ENCODE peak calls at places on chromosomes 7 and 10, in six cellular contexts. L is cardiac muscle cell, G is mucosa of descending colon, A is neural progenitor cell, S is choroid plexus epithelial cell, O is AG10803. E is an unnamed sample.

GRCh38 chr7:24346129-24346528 is 62.1 kb downstream of the NPY start:
- DNase-seq in L (no peak), A (no peak), G (no peak), S (no peak), O (no peak), E (no peak)

GRCh38 chr7:24980695-24981543 is 941 bp upstream of the OSBPL3 start:
- DNase-seq in G (peak), A (peak), S (peak), O (peak), L (peak), E (no peak)

GRCh38 chr7:87671-88070 is 104.7 kb upstream of the FAM20C start:
- DNase-seq in G (no peak), S (no peak), L (no peak), A (peak), O (no peak), E (no peak)

GRCh38 chr7:100759357-100760171 is 26.2 kb downstream of the ZAN start:
- DNase-seq in A (no peak), O (no peak), L (no peak), S (no peak), G (no peak), E (no peak)

GRCh38 chr10:49621561-49621960 is 7.7 kb downstream of the CHAT start:
- DNase-seq in A (no peak), S (no peak), G (no peak), L (no peak), O (no peak), E (no peak)

GRCh38 chr7:14806886-14807285 is 95.7 kb downstream of the DGKB start:
- DNase-seq in S (peak), O (peak), A (no peak), G (no peak), L (no peak), E (no peak)

GRCh38 chr7:22074961-22075360 is 129.3 kb upstream of the CDCA7L start:
- DNase-seq in G (no peak), O (no peak), S (no peak), A (no peak), L (no peak), E (no peak)

GRCh38 chr10:120945801-120946302 is 94.7 kb downstream of the WDR11 start:
- DNase-seq in S (no peak), G (no peak), O (peak), L (no peak), A (no peak), E (no peak)

GRCh38 chr7:98840604-98841508 is 29.0 kb downstream of the TMEM130 start:
- DNase-seq in O (no peak), A (no peak), L (no peak), G (no peak), S (peak), E (no peak)

GRCh38 chr7:11185179-11185578 is 211.5 kb downstream of the PHF14 start:
- DNase-seq in S (peak), L (no peak), O (peak), G (no peak), A (no peak), E (no peak)

GRCh38 chr10:24383681-24384106 is 174.8 kb downstream of the KIAA1217 start:
- DNase-seq in A (peak), O (peak), S (peak), L (peak), G (peak), E (peak)
- TF ChIP-seq CTCF in A (peak), O (peak), S (peak), L (peak), G (peak), E (peak)

GRCh38 chr7:33640732-33641131 is 264.6 kb upstream of the BMPER start:
- DNase-seq in A (no peak), G (no peak), S (no peak), O (peak), L (no peak), E (no peak)

GRCh38 chr7:33632840-33633239 is 272.5 kb upstream of the BMPER start:
- DNase-seq in A (peak), S (no peak), G (no peak), L (no peak), O (no peak), E (no peak)

GRCh38 chr7:33639552-33640197 is 265.7 kb upstream of the BMPER start:
- DNase-seq in G (no peak), L (no peak), S (peak), O (peak), A (no peak), E (no peak)

GRCh38 chr7:33632322-33632721 is 273.0 kb upstream of the BMPER start:
- DNase-seq in L (no peak), G (no peak), A (peak), S (no peak), O (no peak), E (no peak)

DNA sequence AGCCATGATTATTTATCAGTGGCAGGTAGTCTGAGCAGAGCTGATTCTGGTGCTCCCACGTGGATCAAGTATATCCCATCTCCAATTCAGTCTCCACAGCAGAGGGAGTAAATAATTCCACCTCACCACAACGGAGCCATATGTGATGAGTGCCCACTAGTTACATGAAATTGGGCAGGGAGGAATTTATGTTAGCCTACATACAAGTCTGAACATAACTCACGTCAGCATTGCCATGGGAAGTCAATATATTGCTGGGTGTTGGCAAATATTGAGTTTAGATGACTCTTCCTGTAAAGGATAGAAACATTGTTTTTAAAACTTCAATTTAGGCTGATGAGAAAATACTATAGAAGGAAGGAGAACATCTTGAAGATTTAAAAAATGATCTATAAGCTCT is 269.0 kb upstream of the BMPER start:
- DNase-seq in O (no peak), G (no peak), L (no peak), A (no peak), S (no peak), E (no peak)
- TF ChIP-seq CTCF in O (no peak), G (no peak), L (no peak), A (no peak), S (no peak), E (no peak)

GRCh38 chr7:116441534-116441933 is 58.0 kb upstream of the CAV2 start:
- DNase-seq in G (no peak), A (no peak), S (no peak), L (no peak), O (peak), E (no peak)

GRCh38 chr7:116436305-116436826 is 63.2 kb upstream of the CAV2 start:
- DNase-seq in A (no peak), O (no peak), S (no peak), G (no peak), L (no peak), E (no peak)

GRCh38 chr7:116439005-116439404 is 60.5 kb upstream of the CAV2 start:
- DNase-seq in S (no peak), L (no peak), G (no peak), O (no peak), A (no peak), E (no peak)

GRCh38 chr7:116439856-116440549 is 59.5 kb upstream of the CAV2 start:
- DNase-seq in L (peak), O (no peak), G (no peak), S (peak), A (no peak), E (no peak)

DNA sequence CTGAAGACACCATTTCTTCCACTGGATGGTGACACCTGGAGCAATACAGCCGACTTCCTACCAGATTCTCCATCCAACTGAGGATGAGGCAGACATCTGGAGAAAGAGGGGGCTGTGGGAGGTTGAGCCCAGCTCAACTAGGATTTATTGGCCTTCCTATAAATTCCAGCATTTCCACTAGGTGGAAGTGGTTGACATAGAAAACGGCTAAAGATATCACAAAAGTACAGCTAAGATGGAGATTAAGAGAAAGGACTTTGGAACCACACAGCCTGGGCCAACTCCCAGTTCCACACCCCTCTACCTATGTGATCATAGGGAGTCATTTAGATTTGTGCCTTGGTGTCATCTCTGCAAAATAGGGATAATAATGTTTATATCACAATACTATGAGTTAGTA is 61.3 kb upstream of the CAV2 start:
- DNase-seq in G (no peak), S (peak), A (no peak), O (peak), L (no peak), E (no peak)
- TF ChIP-seq CTCF in G (no peak), S (peak), A (no peak), O (peak), L (peak), E (no peak)

GRCh38 chr10:79147796-79148451 is 79.2 kb downstream of the ZMIZ1 start:
- DNase-seq in S (no peak), G (no peak), O (no peak), A (no peak), L (no peak), E (no peak)

GRCh38 chr10:79145174-79145483 is 76.4 kb downstream of the ZMIZ1 start:
- DNase-seq in A (no peak), L (no peak), G (no peak), O (no peak), S (no peak), E (no peak)

GRCh38 chr10:79145517-79146470 is 77.0 kb downstream of the ZMIZ1 start:
- DNase-seq in O (peak), A (no peak), L (no peak), G (no peak), S (no peak), E (no peak)

GRCh38 chr10:79147306-79147705 is 78.5 kb downstream of the ZMIZ1 start:
- DNase-seq in G (no peak), S (no peak), O (no peak), L (no peak), A (no peak), E (no peak)

DNA sequence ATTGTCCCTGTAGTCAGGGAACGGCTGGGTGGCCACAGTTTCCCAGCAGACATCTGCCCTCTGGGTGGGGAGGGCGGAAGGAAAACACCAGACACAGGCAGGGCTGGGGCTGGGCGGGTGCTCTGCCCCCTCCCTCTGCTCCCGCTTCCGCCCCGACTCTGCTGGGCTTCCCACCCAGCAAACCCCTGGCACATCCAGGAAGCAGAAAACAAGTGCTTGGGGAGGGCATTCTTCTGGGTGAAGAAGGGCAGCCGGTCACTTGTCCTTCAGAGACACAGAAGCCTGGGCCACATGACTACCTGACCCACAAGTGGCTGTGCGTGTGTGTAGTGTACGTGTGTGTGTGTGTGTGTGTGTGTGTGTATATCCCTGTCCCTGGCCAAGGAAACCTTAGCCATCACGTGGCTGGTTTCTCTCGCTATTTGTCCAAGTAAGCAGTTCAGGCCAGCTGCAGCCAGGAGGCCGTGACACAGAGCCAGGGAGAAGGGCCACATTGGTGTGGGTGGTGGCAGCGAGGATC is 77.9 kb downstream of the ZMIZ1 start:
- DNase-seq in S (no peak), G (peak), A (no peak), O (peak), L (no peak), E (no peak)
- TF ChIP-seq CTCF in S (peak), G (no peak), A (no peak), O (peak), L (no peak), E (no peak)